ENCODE peak calls at places on chromosomes 7 and 10, in ten cellular contexts. X is heart right ventricle; F is tibial artery; W is fibroblast of mammary gland; P is GM12865; M is CD8-positive, alpha-beta T cell; Q is cardiac fibroblast; O is HFFc6; Z is glutamatergic neuron; C is HCT116. G is an unnamed sample.

GRCh38 chr10:71326464-71326881 is 7.4 kb downstream of the SLC29A3 start:
- DNase-seq in C (no peak), Z (no peak), F (no peak), X (no peak), P (no peak), O (no peak), Q (no peak), M (no peak), W (no peak), G (no peak)

GRCh38 chr7:152459724-152460251 is 24.0 kb upstream of the KMT2C start:
- DNase-seq in O (peak), F (peak), W (no peak), Q (no peak), M (no peak), X (peak), P (no peak), Z (peak), C (no peak), G (no peak)

GRCh38 chr10:31932838-31933237 is 4.2 kb upstream of the ARHGAP12 start:
- DNase-seq in C (no peak), F (no peak), O (no peak), P (no peak), Z (no peak), X (no peak), M (no peak), Q (no peak), W (peak), G (no peak)

GRCh38 chr7:141415999-141416398 is 135.2 kb upstream of the AGK start:
- DNase-seq in O (no peak), Q (no peak), W (no peak), Z (no peak), C (no peak), P (no peak), F (no peak), M (no peak), X (no peak), G (no peak)

GRCh38 chr7:30585675-30586074 is 9.0 kb upstream of the GARS1 start:
- DNase-seq in X (no peak), W (peak), Q (peak), F (no peak), C (no peak), M (no peak), O (no peak), P (no peak), Z (no peak), G (no peak)

GRCh38 chr10:28375399-28376354 is 72.8 kb upstream of the MPP7 start:
- DNase-seq in Q (peak), W (peak), Z (no peak), C (peak), M (no peak), F (no peak), P (no peak), X (no peak), O (peak), G (no peak)

GRCh38 chr7:141039366-141039765 is 24.6 kb upstream of the MRPS33 start:
- DNase-seq in M (no peak), W (no peak), O (peak), P (no peak), Q (peak), Z (no peak), F (no peak), X (no peak), C (no peak), G (no peak)

GRCh38 chr7:157284229-157285014 is 52.4 kb upstream of the DNAJB6 start:
- DNase-seq in Z (no peak), Q (no peak), F (no peak), W (no peak), P (no peak), M (no peak), C (no peak), O (no peak), X (no peak), G (no peak)

GRCh38 chr10:29657719-29658274 is 23.0 kb upstream of the SVIL start:
- DNase-seq in Z (no peak), X (no peak), Q (no peak), M (no peak), O (no peak), W (no peak), P (no peak), C (no peak), F (no peak), G (no peak)

GRCh38 chr7:112150823-112151641 is 55.2 kb downstream of the DOCK4 start:
- DNase-seq in O (no peak), X (no peak), P (no peak), Z (no peak), M (no peak), Q (peak), W (peak), F (no peak), C (no peak), G (no peak)

GRCh38 chr7:150992833-150993302 is 2.1 kb downstream of the NOS3 start:
- DNase-seq in M (no peak), X (peak), P (peak), Q (peak), F (no peak), O (no peak), W (no peak), Z (peak), C (no peak), G (no peak)

GRCh38 chr7:90988523-90988922 is 275.7 kb upstream of the FZD1 start:
- DNase-seq in M (no peak), C (no peak), O (no peak), P (no peak), X (peak), F (no peak), Z (peak), W (no peak), Q (no peak), G (no peak)

GRCh38 chr7:138017992-138018391 is 16.1 kb upstream of the CREB3L2 start:
- DNase-seq in O (no peak), X (no peak), F (no peak), C (no peak), Z (no peak), Q (no peak), W (no peak), P (no peak), M (no peak), G (no peak)

GRCh38 chr7:4633012-4633411 is 49.1 kb upstream of the FOXK1 start:
- DNase-seq in C (peak), O (no peak), F (no peak), M (no peak), P (no peak), Q (peak), X (no peak), W (peak), Z (no peak), G (no peak)

GRCh38 chr10:91596821-91597396 is 36.0 kb downstream of the PPP1R3C start:
- DNase-seq in Z (no peak), F (no peak), X (no peak), W (peak), C (no peak), Q (peak), P (no peak), O (peak), M (no peak), G (peak)

GRCh38 chr10:98269435-98269912 is 1.5 kb upstream of the LOXL4 start:
- DNase-seq in F (peak), X (peak), W (peak), C (peak), Q (peak), O (peak), Z (peak), M (no peak), P (no peak), G (peak)

GRCh38 chr10:533611-534566 is 155.6 kb downstream of the DIP2C start:
- DNase-seq in W (no peak), P (no peak), Z (peak), C (no peak), O (no peak), X (no peak), F (no peak), Q (no peak), M (no peak), G (no peak)

GRCh38 chr10:131112691-131113090 is 198.8 kb downstream of the TCERG1L start:
- DNase-seq in P (no peak), W (no peak), M (no peak), X (no peak), Q (no peak), Z (no peak), C (no peak), O (no peak), F (no peak), G (no peak)

GRCh38 chr10:63896992-63897391 is 375.8 kb downstream of the REEP3 start:
- DNase-seq in O (no peak), M (no peak), Z (no peak), F (no peak), W (no peak), Q (no peak), C (no peak), X (no peak), P (no peak), G (no peak)

GRCh38 chr7:26376208-26376917 is 84.7 kb downstream of the SNX10 start:
- DNase-seq in P (peak), M (peak), Z (peak), F (no peak), Q (no peak), C (no peak), W (no peak), X (no peak), O (no peak), G (no peak)

GRCh38 chr7:9958461-9958860 is 1015.2 kb upstream of the PHF14 start:
- DNase-seq in P (no peak), F (no peak), O (no peak), Q (no peak), Z (no peak), W (no peak), X (no peak), C (no peak), M (no peak), G (no peak)

GRCh38 chr10:61804414-61804813 is 97.1 kb upstream of the ARID5B start:
- DNase-seq in Z (no peak), M (no peak), O (peak), F (no peak), X (no peak), W (peak), Q (peak), C (no peak), P (no peak), G (no peak)

GRCh38 chr10:99660662-99661369 is 1.5 kb downstream of the ENTPD7 start:
- DNase-seq in M (no peak), W (no peak), C (no peak), X (no peak), F (no peak), P (no peak), O (no peak), Z (no peak), Q (no peak), G (no peak)

GRCh38 chr7:45088146-45088701 is 545 bp downstream of the NACAD start:
- DNase-seq in O (no peak), P (no peak), C (no peak), M (no peak), W (no peak), Z (no peak), X (no peak), Q (no peak), F (no peak), G (no peak)

GRCh38 chr10:29295813-29296212 is 6.9 kb downstream of the LYZL1 start:
- DNase-seq in X (no peak), C (no peak), Z (no peak), O (no peak), W (peak), M (no peak), Q (peak), P (no peak), F (no peak), G (no peak)

GRCh38 chr10:110458583-110458920 is 39.2 kb upstream of the DUSP5 start:
- DNase-seq in M (no peak), F (no peak), C (no peak), Q (no peak), W (no peak), O (no peak), X (peak), P (no peak), Z (no peak), G (no peak)

GRCh38 chr7:158343936-158344455 is 243.6 kb downstream of the PTPRN2 start:
- DNase-seq in M (no peak), W (no peak), O (no peak), Q (no peak), P (no peak), C (no peak), X (peak), F (no peak), Z (no peak), G (no peak)

GRCh38 chr7:135795846-135796570 is 47.4 kb upstream of the FAM180A start:
- DNase-seq in M (no peak), O (no peak), X (no peak), P (no peak), Q (no peak), W (no peak), C (no peak), Z (no peak), F (no peak), G (no peak)

GRCh38 chr10:63866747-63867140 is 345.5 kb downstream of the REEP3 start:
- DNase-seq in Z (no peak), O (peak), M (no peak), X (no peak), C (peak), P (no peak), W (peak), Q (peak), F (no peak), G (no peak)

GRCh38 chr10:110980807-110981206 is 61.4 kb downstream of the SHOC2 start:
- DNase-seq in F (no peak), P (peak), X (no peak), M (no peak), Q (no peak), W (no peak), C (no peak), Z (no peak), O (no peak), G (no peak)

GRCh38 chr7:54343511-54343910 is 198.7 kb upstream of the VSTM2A start:
- DNase-seq in Z (no peak), W (no peak), C (no peak), P (no peak), F (no peak), X (no peak), Q (no peak), O (no peak), M (no peak), G (no peak)

GRCh38 chr10:124717911-124718734 is 26.1 kb downstream of the FAM53B start:
- DNase-seq in F (no peak), P (peak), Q (no peak), O (no peak), C (no peak), M (peak), W (no peak), Z (no peak), X (no peak), G (no peak)

GRCh38 chr7:15555385-15555859 is 6.4 kb downstream of the AGMO start:
- DNase-seq in P (no peak), O (peak), M (no peak), C (no peak), X (no peak), W (peak), Q (peak), Z (no peak), F (no peak), G (no peak)

GRCh38 chr10:42754155-42755027 is 28.2 kb upstream of the BMS1 start:
- DNase-seq in O (no peak), C (no peak), M (no peak), Z (peak), F (no peak), X (peak), P (no peak), Q (peak), W (no peak), G (no peak)

DNA sequence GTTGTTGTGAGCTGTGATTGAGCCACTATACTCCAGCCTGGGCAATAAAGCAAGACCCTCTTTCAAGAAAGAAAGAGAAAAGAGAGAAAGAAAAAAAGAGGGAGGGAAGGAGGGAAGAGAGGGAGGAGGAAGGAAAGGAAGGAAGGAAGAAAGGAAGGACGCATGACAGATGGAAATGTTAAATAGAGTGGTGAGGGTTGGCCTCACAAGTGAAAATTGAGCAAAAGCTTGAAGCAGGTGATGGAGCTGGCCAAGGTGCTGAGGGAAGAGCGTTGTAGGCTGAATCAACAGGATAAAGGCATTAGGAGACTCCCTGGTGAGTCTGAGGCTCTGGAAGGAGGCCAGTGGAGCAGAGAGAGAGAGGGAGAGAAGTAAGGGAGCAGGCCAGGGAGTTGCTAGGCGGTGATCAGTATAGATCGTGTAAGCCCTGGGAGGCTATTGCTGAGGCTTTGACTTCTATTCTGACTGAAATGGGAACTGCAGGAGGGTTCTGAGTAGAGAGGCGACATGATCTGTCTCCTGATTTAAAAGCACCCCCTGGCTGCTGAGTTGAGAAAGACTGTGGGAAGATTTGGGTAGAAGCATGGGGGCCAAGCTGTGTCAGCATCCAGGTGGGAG is 26.5 kb upstream of the TMEM248 start:
- DNase-seq in Q (peak), P (peak), W (peak), Z (no peak), M (no peak), C (no peak), F (no peak), X (no peak), O (no peak), G (no peak)
- TF ChIP-seq CTCF in Q (no peak), P (peak), W (no peak), Z (peak), M (no peak), C (no peak), F (no peak), X (peak), O (no peak), G (no peak)

DNA sequence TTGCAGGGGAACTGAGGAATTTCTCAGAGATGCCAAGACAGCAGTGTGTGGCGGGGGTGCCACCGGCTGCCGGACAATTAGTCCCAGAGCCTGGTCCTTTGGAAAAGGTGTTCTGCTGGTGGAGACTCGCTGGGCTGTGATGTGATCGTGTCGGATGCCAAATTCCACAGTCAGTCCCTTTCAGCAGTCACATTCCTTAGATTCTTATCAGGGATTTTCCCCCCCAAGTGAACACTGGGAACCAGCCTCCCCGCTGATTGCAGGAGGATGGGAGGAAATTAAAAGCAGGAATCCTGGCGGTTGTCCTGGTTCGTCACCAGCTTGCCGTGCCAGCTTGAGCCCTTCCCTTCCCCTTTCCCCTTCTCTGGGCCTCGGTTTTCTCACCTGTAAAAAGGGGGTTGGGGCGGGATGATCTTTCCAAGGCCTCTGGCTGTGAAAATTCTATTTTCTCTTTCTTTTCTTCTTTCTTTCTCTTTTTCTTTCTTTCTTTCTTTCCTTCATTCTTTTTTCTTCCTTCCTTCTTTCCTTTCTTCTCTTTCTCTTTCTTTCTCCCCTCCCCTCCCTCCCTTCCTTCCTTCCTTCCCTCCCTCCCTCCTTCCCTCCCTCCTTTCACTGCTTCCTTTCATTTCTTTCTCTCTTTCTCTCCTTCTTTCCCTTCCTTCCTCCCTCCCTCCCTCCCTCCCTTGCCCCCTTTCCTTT is 39.6 kb downstream of the COL26A1 start:
- DNase-seq in F (no peak), Q (no peak), C (no peak), X (no peak), P (no peak), Z (no peak), W (no peak), O (peak), M (no peak), G (no peak)
- TF ChIP-seq CTCF in F (no peak), Q (no peak), C (no peak), X (no peak), P (no peak), Z (no peak), W (no peak), O (no peak), M (no peak), G (no peak)

GRCh38 chr10:106789623-106790022 is 374.9 kb downstream of the SORCS1 start:
- DNase-seq in W (no peak), O (no peak), X (no peak), P (no peak), Z (no peak), C (no peak), F (no peak), M (no peak), Q (no peak), G (no peak)

DNA sequence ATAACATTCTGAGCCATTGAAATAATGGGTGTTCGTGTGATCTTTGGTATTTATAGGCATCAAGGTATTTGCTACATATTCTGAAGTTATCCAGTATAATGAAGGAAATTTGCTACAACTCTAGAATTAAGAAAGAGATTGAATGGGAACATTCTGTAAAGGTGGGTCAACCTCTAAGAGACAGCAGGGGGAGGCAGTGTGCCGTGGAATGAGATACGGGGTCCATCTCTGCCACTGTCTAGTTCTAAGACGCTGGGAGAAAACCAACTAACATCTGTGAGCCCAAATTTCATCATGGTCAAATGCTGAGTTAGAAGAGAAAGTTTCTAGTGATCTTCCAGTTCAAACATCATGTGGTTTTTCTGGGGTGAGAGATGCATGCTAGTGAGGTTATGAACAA is 368.9 kb downstream of the SORCS1 start:
- DNase-seq in F (peak), Z (peak), O (no peak), W (peak), C (no peak), Q (no peak), X (no peak), P (peak), M (no peak), G (no peak)
- TF ChIP-seq CTCF in F (no peak), Z (peak), O (no peak), W (peak), C (no peak), Q (no peak), X (peak), P (peak), M (no peak), G (no peak)

GRCh38 chr10:12975266-12975665 is 26.2 kb downstream of the CCDC3 start:
- DNase-seq in W (no peak), O (no peak), X (no peak), P (peak), Z (no peak), M (no peak), Q (no peak), F (no peak), C (no peak), G (no peak)
- TF ChIP-seq CTCF in W (no peak), O (no peak), X (no peak), P (peak), Z (no peak), M (no peak), Q (no peak), F (peak), C (peak), G (peak)

G was measured in keratinocyte.